ENCODE peak calls at places on chromosomes 1 and 21, in five cellular contexts. J is K562, U is neural progenitor cell, A is endothelial cell of umbilical vein, L is hepatocyte. S is an unnamed sample.

GRCh38 chr1:54577612-54578011 is 29.6 kb downstream of the ACOT11 start:
- DNase-seq in J (no peak), U (no peak), A (peak), L (peak), S (peak)

GRCh38 chr1:44543064-44543815 is 131.0 kb downstream of the TMEM53 start:
- DNase-seq in J (no peak), U (peak), A (no peak), L (no peak), S (no peak)

GRCh38 chr1:30032302-30032701 is 691.1 kb downstream of the MATN1 start:
- DNase-seq in J (no peak), U (no peak), A (no peak), L (no peak), S (no peak)

GRCh38 chr21:34965200-34966174 is 83.6 kb downstream of the RUNX1 start:
- DNase-seq in J (no peak), U (no peak), A (no peak), L (no peak), S (peak)

GRCh38 chr1:19893687-19894086 is 11.5 kb downstream of the OTUD3 start:
- DNase-seq in J (no peak), U (no peak), A (no peak), L (no peak), S (no peak)

GRCh38 chr1:43947061-43947889 is 525 bp downstream of the IPO13 start:
- DNase-seq in J (no peak), U (no peak), A (no peak), L (no peak), S (no peak)

GRCh38 chr1:156198831-156199349 is 5.0 kb downstream of the SLC25A44 start:
- DNase-seq in J (no peak), U (no peak), A (no peak), L (peak), S (no peak)

GRCh38 chr1:41574842-41575241 is 90.4 kb upstream of the EDN2 start:
- DNase-seq in J (no peak), U (no peak), A (no peak), L (no peak), S (no peak)

GRCh38 chr21:46517361-46517760 is 58.7 kb downstream of the DIP2A start:
- DNase-seq in J (no peak), U (no peak), A (no peak), L (no peak), S (peak)

GRCh38 chr1:226677121-226678020 is 61.7 kb downstream of the ITPKB start:
- DNase-seq in J (no peak), U (no peak), A (peak), L (peak), S (peak)

GRCh38 chr1:110770832-110771231 is 96.1 kb upstream of the KCNA3 start:
- DNase-seq in J (no peak), U (no peak), A (no peak), L (no peak), S (no peak)

GRCh38 chr1:36151133-36151844 is 2.0 kb upstream of the TRAPPC3 start:
- DNase-seq in J (no peak), U (no peak), A (no peak), L (no peak), S (no peak)

GRCh38 chr1:244730153-244730933 is 77.4 kb downstream of the DESI2 start:
- DNase-seq in J (no peak), U (peak), A (peak), L (peak), S (peak)

GRCh38 chr1:30749691-30750583 is 7.6 kb downstream of the LAPTM5 start:
- DNase-seq in J (no peak), U (no peak), A (no peak), L (no peak), S (no peak)

GRCh38 chr1:161404051-161404597 is 36.4 kb upstream of the CFAP126 start:
- DNase-seq in J (no peak), U (no peak), A (no peak), L (no peak), S (no peak)

GRCh38 chr1:189977184-189977583 is 500.5 kb downstream of the BRINP3 start:
- DNase-seq in J (no peak), U (no peak), A (no peak), L (no peak), S (no peak)

GRCh38 chr1:210360852-210361477 is 32.3 kb downstream of the HHAT start:
- DNase-seq in J (peak), U (peak), A (peak), L (peak), S (peak)

GRCh38 chr21:45577806-45578801 is 35.9 kb upstream of the SLC19A1 start:
- DNase-seq in J (no peak), U (no peak), A (no peak), L (peak), S (no peak)

GRCh38 chr1:61053281-61053711 is 29.1 kb upstream of the NFIA start:
- DNase-seq in J (no peak), U (no peak), A (no peak), L (no peak), S (no peak)

GRCh38 chr1:184299076-184299790 is 87.6 kb upstream of the C1orf21 start:
- DNase-seq in J (no peak), U (no peak), A (peak), L (no peak), S (peak)

GRCh38 chr1:192788184-192788583 is 20.7 kb upstream of the RGS2 start:
- DNase-seq in J (peak), U (peak), A (no peak), L (peak), S (peak)

GRCh38 chr21:37182222-37182621 is 84.9 kb downstream of the VPS26C start:
- DNase-seq in J (no peak), U (no peak), A (no peak), L (no peak), S (no peak)

GRCh38 chr1:109632671-109633346 is 13.2 kb downstream of the AMPD2 start:
- DNase-seq in J (no peak), U (peak), A (no peak), L (no peak), S (no peak)

GRCh38 chr1:232678185-232678886 is 48.4 kb upstream of the SIPA1L2 start:
- DNase-seq in J (no peak), U (no peak), A (peak), L (peak), S (peak)

GRCh38 chr1:217881607-217882332 is 250.6 kb downstream of the SPATA17 start:
- DNase-seq in J (no peak), U (peak), A (no peak), L (no peak), S (peak)

GRCh38 chr21:31866077-31866511 is 6.7 kb upstream of the HUNK start:
- DNase-seq in J (peak), U (peak), A (peak), L (peak), S (peak)

GRCh38 chr1:55490556-55490955 is 275.4 kb upstream of the USP24 start:
- DNase-seq in J (no peak), U (no peak), A (no peak), L (no peak), S (peak)

GRCh38 chr1:172040466-172040865 is 199.2 kb downstream of the DNM3 start:
- DNase-seq in J (no peak), U (no peak), A (peak), L (no peak), S (peak)

GRCh38 chr21:24025101-24025500 is 1582.2 kb downstream of the MRPL39 start:
- DNase-seq in J (no peak), U (no peak), A (peak), L (no peak), S (no peak)

GRCh38 chr1:241419986-241420385 is 63.0 kb upstream of the RGS7 start:
- DNase-seq in J (no peak), U (no peak), A (no peak), L (no peak), S (no peak)

GRCh38 chr1:184152502-184152901 is 101.0 kb downstream of the TSEN15 start:
- DNase-seq in J (no peak), U (no peak), A (peak), L (no peak), S (peak)

GRCh38 chr21:42028754-42029385 is 18.7 kb upstream of the ZBTB21 start:
- DNase-seq in J (no peak), U (no peak), A (no peak), L (no peak), S (no peak)

GRCh38 chr1:169529068-169529642 is 43.4 kb upstream of the SLC19A2 start:
- DNase-seq in J (no peak), U (peak), A (no peak), L (peak), S (no peak)

GRCh38 chr1:217425528-217425927 is 205.4 kb downstream of the GPATCH2 start:
- DNase-seq in J (no peak), U (peak), A (no peak), L (no peak), S (peak)

GRCh38 chr1:205989786-205990185 is 13.4 kb downstream of the RAB7B start:
- DNase-seq in J (no peak), U (no peak), A (no peak), L (no peak), S (no peak)

GRCh38 chr1:30727796-30728195 is 4.4 kb upstream of the MATN1 start:
- DNase-seq in J (peak), U (no peak), A (peak), L (peak), S (peak)

GRCh38 chr1:227753999-227754764 is 18.9 kb downstream of the SNAP47 start:
- DNase-seq in J (no peak), U (no peak), A (no peak), L (no peak), S (peak)

GRCh38 chr1:54323324-54323739 is 82.9 kb downstream of the SSBP3 start:
- DNase-seq in J (no peak), U (no peak), A (no peak), L (peak), S (no peak)

GRCh38 chr1:94855307-94855700 is 35.1 kb downstream of the SLC44A3 start:
- DNase-seq in J (no peak), U (no peak), A (peak), L (no peak), S (peak)

GRCh38 chr1:34684246-34684645 is 70.6 kb upstream of the GJB5 start:
- DNase-seq in J (no peak), U (no peak), A (no peak), L (peak), S (no peak)

GRCh38 chr1:187985145-187985896 is 1156.6 kb downstream of the PLA2G4A start:
- DNase-seq in J (no peak), U (no peak), A (peak), L (no peak), S (no peak)
- H2AFZ ChIP-seq in J (no peak), U (peak), A (peak), L (no peak), S (no peak)

GRCh38 chr1:155128469-155128754 is 736 bp downstream of the EFNA1 start:
- DNase-seq in J (no peak), U (no peak), A (peak), L (no peak), S (no peak)
- H3K4me3 ChIP-seq in J (peak), U (peak), A (peak), L (peak), S (peak)

GRCh38 chr1:3743421-3743820 is 8.8 kb upstream of the CCDC27 start:
- DNase-seq in J (no peak), U (no peak), A (no peak), L (no peak), S (no peak)

GRCh38 chr1:3744646-3745045 is 7.6 kb upstream of the CCDC27 start:
- DNase-seq in J (no peak), U (no peak), A (no peak), L (no peak), S (no peak)

GRCh38 chr1:3742439-3743298 is 9.6 kb upstream of the CCDC27 start:
- DNase-seq in J (no peak), U (no peak), A (no peak), L (no peak), S (no peak)

GRCh38 chr1:3745071-3745470 is 7.2 kb upstream of the CCDC27 start:
- DNase-seq in J (no peak), U (no peak), A (no peak), L (no peak), S (no peak)

DNA sequence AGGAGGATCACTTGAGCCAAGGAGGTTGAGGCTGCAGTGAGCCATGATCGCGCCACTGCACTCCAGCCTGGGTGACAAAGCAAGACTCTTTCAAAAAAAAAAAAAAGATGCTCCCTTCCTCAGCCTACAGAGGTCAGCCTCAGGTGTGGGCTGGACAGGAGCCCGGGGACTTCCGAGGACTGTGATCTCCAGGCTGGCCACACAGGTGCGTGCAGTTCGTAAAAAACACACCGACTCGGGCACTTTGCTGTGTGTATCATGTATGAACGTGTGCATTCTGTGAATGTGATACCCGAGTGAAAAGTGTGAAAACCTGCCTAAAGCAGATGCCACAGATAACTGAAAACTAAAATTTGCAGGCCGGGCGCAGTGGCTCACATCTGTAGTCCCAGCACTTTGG is 8.4 kb upstream of the CCDC27 start:
- DNase-seq in J (no peak), U (no peak), A (no peak), L (no peak), S (no peak)
- TF ChIP-seq EZH2 in J (no peak), U (no peak), A (no peak), L (no peak), S (no peak)

GRCh38 chr1:6133146-6133895 is 46.8 kb downstream of the CHD5 start:
- DNase-seq in J (no peak), U (no peak), A (no peak), L (no peak), S (no peak)
- H2AFZ ChIP-seq in J (no peak), U (no peak), A (no peak), L (no peak), S (no peak)

GRCh38 chr1:33388989-33389771 is 41.7 kb downstream of the PHC2 start:
- DNase-seq in J (no peak), U (no peak), A (no peak), L (no peak), S (peak)
- H3K4me3 ChIP-seq in J (no peak), U (no peak), A (no peak), L (no peak), S (no peak)

DNA sequence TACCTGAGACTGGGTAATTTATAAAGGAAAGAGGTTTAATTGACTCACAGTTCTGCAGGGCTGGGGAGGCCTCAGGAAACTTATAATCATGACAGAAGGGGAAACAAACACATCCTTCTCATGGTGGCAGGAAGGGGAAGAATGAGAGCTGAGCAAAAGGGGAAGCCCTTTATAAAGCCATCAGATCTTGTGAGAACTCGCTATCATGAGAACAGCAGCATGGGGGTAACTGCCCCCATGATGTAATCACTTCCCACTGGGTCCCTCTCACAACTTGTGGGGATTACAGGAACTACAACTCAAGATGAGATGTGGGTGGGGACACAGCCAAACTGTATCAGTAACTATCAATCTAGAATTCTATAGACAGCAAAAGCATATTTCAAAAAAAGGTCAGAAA is 64.7 kb upstream of the ACTRT2 start:
- DNase-seq in J (no peak), U (no peak), A (no peak), L (no peak), S (no peak)
- TF ChIP-seq EZH2 in J (no peak), U (no peak), A (no peak), L (no peak), S (no peak)

DNA sequence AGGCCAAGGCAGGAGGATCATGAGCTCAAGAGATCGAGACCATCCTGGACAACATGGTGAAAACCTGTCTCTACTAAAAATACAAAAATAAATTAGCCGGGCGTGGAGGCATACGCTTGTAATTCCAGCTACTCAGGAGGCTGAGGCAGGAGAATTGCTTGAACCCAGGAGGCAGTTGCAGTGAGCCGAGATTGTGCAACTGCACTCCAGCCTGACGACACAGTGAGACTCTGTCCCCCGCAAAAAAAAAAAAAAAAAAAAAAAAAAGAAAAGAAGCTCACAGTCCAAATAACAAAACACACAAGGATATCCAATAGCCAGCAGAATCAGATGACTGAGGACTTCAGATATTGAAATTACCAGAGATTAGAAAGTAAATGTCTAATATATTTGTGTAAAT is 11.8 kb downstream of the AHCTF1 start:
- DNase-seq in J (no peak), U (no peak), A (no peak), L (no peak), S (no peak)
- H2AFZ ChIP-seq in J (no peak), U (no peak), A (no peak), L (no peak), S (no peak)

GRCh38 chr1:46394108-46394871 is at the start of gene FAAH:
- DNase-seq in J (peak), U (peak), A (no peak), L (peak), S (peak)

GRCh38 chr1:46393510-46393909 is 607 bp upstream of the FAAH start:
- DNase-seq in J (no peak), U (peak), A (no peak), L (peak), S (no peak)

GRCh38 chr1:46396429-46397398 is 2.6 kb downstream of the FAAH start:
- DNase-seq in J (peak), U (no peak), A (no peak), L (peak), S (no peak)

GRCh38 chr1:46399307-46399706 is 5.2 kb downstream of the FAAH start:
- DNase-seq in J (peak), U (no peak), A (no peak), L (no peak), S (no peak)

DNA sequence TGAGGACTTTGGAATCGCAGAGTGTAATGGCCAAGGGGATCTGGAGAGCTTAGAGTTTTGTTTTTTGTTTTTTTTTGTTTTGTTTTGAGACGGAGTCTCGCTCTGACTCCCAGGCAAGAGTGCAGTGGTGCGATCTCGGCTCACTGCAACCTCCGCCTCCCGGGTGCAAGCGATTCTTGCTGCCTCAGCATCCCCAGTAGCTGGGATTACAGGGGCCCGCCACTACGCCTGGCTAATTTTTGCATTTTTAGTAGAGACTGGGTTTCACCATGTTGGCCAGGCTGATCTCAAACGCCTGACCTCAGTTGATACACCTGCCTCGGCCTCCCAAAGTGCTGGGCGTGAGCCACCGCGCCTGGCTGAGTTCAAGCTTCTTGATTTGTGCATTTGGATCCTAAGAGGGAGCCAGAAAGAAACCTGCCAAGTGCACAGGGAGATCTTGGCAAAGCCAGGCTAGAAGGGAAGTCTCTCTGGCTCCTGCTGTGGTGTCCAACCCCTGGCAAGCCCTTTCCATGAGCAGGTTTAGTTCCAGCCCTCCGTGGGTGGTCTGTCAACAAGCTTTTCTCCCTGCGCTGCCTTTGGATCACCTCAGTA is 852 bp downstream of the FAAH start:
- DNase-seq in J (no peak), U (peak), A (no peak), L (no peak), S (no peak)
- H3K4me3 ChIP-seq in J (no peak), U (peak), A (no peak), L (peak), S (no peak)

DNA sequence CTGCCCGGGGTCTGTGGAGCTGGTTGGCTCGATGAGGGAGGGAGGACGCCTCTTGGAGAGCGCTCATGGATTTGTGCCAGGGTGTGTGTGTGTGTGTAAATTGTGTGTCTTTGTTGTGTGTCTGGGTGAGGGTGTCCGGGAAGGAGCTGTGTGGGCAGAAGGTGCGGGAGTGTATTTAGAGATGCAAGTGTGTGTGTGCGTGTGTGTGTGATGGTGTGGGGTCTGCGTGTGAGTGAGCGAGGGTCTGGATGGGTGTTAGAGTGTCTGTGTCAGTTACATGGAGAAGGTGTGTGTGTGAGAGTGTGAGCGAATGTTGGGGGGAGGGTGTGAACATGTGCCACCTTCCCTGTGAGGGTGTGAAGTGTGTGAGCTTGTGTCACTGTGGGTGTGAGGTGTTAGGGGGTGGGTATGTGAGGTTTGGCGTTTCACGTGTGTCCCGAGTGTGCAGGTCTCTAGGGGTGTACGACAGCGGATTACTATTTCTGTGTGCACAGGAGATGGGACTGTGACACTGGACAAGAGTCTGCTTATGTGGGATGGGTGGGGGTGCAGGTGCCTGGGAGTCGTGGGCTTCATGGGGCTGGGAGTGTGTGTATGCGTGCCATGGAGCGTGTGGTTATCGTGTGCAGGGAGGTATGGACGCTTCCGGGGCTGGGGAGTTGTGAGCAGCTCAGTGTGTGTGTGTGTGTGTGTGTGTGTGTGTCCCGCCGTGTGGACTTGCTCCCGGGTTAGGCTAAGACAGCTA is 887 bp downstream of the IGSF21 start:
- DNase-seq in J (no peak), U (peak), A (no peak), L (no peak), S (no peak)
- TF ChIP-seq EZH2 in J (no peak), U (no peak), A (no peak), L (peak), S (peak)